ENCODE peak calls at places on chromosomes 16 and 17, in five cellular contexts. J is A549, I is HCT116, U is heart left ventricle, V is IMR-90. G is an unnamed sample.

GRCh38 chr16:80004113-80004512 is 403.6 kb upstream of the MAF start:
- DNase-seq in I (no peak), U (no peak), J (no peak), V (no peak), G (no peak)

GRCh38 chr17:40371261-40371929 is 6.9 kb upstream of the GJD3 start:
- DNase-seq in U (no peak), J (peak; percentile 70), I (peak; percentile 19), V (no peak), G (no peak)

GRCh38 chr17:46989637-46990431 is 10.8 kb upstream of the RPRML start:
- DNase-seq in V (no peak), U (no peak), J (no peak), I (no peak), G (no peak)

GRCh38 chr16:61413026-61413425 is 623.2 kb downstream of the CDH8 start:
- DNase-seq in I (no peak), V (no peak), U (no peak), J (no peak), G (no peak)

GRCh38 chr16:5010576-5011329 is 23.0 kb downstream of the NAGPA start:
- DNase-seq in V (no peak), J (no peak), I (no peak), U (no peak), G (no peak)

GRCh38 chr17:46002311-46002972 is 3.4 kb downstream of the STH start:
- DNase-seq in I (peak; percentile 43), J (peak; percentile 69), U (peak; percentile 65), V (peak; percentile 51), G (peak; percentile 70)

GRCh38 chr16:9836118-9836736 is 346.0 kb downstream of the GRIN2A start:
- DNase-seq in V (no peak), U (no peak), J (no peak), I (no peak), G (no peak)

GRCh38 chr16:70717065-70717464 is 31.2 kb upstream of the MTSS2 start:
- DNase-seq in I (no peak), J (no peak), V (no peak), U (no peak), G (no peak)

GRCh38 chr16:27436921-27437650 is 35.1 kb downstream of the IL21R start:
- DNase-seq in V (no peak), J (no peak), U (peak; percentile 9), I (no peak), G (peak; percentile 43)

GRCh38 chr17:10243905-10244844 is 45.8 kb upstream of the GAS7 start:
- DNase-seq in V (peak; percentile 35), U (no peak), J (peak; percentile 17), I (no peak), G (no peak)

DNA sequence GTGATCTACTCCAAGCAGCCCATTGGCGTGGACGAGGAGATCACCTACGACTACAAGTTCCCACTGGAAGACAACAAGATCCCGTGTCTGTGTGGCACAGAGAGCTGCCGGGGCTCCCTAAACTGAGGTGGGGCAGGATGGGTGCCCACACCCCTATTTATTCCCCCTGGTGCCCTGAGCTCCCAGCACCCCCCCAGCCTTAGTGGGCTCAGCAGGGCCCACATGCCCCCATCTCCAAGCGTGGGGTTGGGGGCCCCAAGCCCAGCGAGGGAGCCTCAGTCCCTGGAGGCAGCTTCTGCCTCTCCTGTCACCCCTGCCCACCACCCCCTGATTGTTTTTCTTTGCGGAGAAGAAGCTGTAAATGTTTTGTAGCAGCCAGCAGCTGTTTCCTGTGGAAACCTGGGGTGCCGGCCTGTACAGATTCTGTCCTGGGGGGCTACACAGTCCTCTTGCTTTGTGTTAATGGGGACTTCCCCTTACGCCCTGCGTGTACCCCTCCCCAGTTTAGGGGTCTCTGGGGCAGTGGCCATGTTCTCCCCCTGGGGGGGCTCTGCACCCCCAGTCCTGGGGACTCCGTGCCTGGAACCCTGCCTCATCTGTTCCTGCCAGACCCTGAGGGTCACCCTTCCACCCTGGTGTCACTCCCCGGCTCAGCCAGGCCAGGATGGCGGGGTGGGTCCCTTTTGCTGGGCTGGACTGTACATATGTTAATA is 953 bp upstream of the HSD3B7 start:
- DNase-seq in U (no peak), J (no peak), V (no peak), I (no peak), G (no peak)
- H3K4me3 ChIP-seq in U (no peak overlapping the region), J (no peak overlapping the region), V (no peak overlapping the region), I (no peak overlapping the region), G (no peak overlapping the region)

DNA sequence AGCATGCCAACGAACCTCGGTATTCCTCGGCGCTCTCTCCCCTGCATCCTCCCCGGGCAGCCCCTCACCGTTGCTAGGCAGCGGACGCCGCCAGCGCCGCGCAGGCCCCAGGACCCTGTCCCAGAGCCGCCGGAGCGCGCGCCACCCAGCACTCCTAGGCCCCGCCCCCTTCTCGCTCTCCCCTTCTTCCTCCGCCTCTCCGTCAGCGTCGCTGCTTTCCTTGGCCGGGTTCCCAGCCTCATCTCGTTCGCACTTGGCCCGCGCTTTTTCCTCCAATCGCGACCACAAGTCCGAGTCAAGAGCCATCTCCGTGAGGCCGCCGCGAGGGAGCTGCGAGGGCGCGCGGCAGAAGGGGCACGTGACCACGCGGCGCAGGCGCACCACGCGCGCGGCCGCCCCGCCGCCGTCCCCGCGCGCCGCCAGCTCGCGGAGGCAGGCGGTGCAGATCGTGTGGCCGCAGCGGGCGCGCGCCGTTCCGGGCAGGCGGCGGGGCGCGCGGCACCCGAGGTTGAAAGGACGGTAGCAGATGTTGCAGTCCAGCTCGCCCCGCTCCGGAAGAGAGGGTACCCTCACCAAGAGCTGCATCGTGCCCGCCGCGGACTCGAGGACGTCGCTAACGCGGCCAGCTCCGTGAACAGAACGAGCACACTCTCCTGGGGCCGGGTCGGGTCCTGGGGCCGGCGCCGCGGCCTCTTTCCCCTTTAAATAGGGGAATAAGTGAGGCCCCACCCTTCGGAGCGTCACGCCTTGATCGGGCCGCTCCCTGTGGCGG is at the start of gene RNF227:
- DNase-seq in U (peak; percentile 92), V (peak; percentile 96), I (peak; percentile 63), J (peak; percentile 94), G (peak; percentile 98)
- TF ChIP-seq POLR2A in U (no peak), V (peak; percentile 71), I (no peak), J (peak; percentile 86), G (no peak)

GRCh38 chr17:78132086-78132676 is 1.6 kb downstream of the TMC8 start:
- DNase-seq in U (no peak), J (no peak), V (no peak), I (no peak), G (peak; percentile 92)
- H3K4me3 ChIP-seq in U (peak overlapping the region; percentile 87), J (no peak overlapping the region), V (no peak overlapping the region), I (peak overlapping the region; percentile 57), G (no peak overlapping the region)

GRCh38 chr16:1445518-1446197 is 1.3 kb upstream of the CCDC154 start:
- DNase-seq in U (no peak), V (no peak), I (no peak), J (no peak), G (no peak)

GRCh38 chr16:1443980-1444729 is at the start of gene CCDC154:
- DNase-seq in I (no peak), J (no peak), V (no peak), U (no peak), G (no peak)

GRCh38 chr16:1446296-1447080 is 2.1 kb upstream of the CCDC154 start:
- DNase-seq in J (no peak), V (no peak), I (no peak), U (no peak), G (no peak)

GRCh38 chr16:1443403-1443973 is 868 bp downstream of the CCDC154 start:
- DNase-seq in J (no peak), U (no peak), I (no peak), V (no peak), G (no peak)

GRCh38 chr16:1444730-1445517 is 568 bp upstream of the CCDC154 start:
- DNase-seq in V (no peak), I (no peak), U (no peak), J (no peak), G (no peak)
- TF ChIP-seq POLR2A in V (no peak), I (no peak), U (no peak), J (no peak), G (no peak)

DNA sequence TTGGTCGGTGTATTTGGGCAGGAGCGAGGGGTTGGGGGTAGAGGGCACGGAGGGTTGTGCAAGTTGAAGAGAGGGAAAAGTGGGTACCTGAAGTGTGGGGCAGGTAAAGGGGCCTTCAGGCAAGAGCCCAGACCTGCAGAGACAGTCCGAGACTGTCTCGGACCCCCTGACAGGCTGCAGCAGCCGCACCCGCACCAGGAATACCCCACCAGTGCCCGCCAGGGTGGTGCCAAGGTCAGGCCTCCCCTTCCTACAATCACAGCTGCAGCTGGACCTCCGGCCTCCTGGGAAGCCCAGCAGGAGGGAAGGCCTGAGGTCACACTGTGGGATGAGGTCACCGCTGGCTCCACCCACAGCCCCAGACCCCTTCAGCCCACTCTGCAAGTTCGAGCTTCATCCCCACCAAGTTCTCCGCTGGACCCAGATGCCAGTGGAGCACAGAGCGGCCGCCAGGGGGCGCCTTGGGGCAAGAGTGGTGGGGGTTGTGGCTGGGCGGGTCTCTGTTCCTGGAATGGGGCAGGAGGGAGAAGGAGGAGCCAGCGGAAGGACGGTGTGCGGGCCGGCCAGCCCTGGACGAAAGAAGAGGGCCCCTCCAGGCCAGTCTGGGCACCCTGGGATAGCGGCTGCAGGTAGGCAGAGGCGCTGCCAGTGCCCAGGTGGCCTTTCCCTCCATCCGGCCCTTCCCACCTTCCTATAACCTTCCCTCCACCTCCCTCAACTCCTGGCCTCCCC is at the start of gene HSD3B7:
- DNase-seq in J (peak; percentile 80), U (peak; percentile 90), I (peak; percentile 58), V (peak; percentile 68), G (peak; percentile 98)
- H3K4me3 ChIP-seq in J (peak within 1 kb of the TSS; percentile 46), U (peak within 1 kb of the TSS; percentile 63), I (peak within 1 kb of the TSS; percentile 35), V (peak within 1 kb of the TSS; percentile 47), G (peak within 1 kb of the TSS; percentile 27)

DNA sequence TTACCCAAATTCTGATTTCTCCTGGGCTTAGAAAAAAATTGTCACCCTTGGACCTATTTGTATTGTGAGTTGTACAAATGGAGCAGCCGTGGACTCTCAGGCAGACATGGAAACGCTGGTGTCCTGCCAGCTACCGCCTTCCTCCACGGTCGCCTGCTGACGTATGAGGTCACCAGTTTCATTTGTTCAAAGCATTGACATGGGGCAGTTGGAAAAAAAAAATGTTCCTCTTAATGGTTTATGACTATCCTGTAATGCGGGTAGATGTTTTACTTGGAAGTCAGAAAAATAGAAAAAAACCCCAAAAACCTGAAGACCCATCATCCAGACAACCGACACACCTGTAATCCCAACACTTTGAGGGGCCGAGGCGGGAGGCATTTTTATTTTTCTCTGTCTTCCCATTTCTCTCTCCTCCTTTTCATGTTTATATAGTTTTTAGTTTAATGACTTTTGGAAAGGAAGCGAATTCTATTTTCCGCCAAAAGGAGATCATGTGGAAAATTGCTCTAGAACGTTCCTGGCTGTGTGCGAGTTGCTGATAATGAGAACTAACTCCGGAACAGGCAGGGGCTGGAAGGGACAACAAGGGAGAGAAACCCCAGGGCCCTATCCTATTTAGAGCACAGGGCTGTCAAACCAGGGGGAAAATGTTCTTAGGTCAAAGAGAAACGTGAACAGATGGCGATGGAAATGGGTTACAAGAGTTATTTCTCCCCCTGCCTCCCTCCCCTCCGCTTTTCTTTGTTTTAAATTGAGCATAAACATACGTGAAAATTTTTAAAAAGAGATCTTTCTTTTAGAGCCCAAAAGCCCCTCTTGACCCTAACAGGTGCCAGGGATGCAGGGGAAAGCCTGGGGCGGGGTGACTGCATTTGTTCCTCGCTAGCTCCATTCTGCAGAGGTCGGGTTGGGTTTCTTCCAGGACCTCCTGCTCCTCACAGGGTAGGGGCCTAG is 13.7 kb downstream of the DNAH17 start:
- DNase-seq in U (peak; percentile 83), J (no peak), V (no peak), I (no peak), G (no peak)
- TF ChIP-seq POLR2A in U (no peak), J (no peak), V (no peak), I (no peak), G (no peak)